ENCODE peak calls at places on chromosomes 13 and 19, in six cellular contexts. I is CD4-positive, alpha-beta memory T cell; V is suprapubic skin; Z is psoas muscle; Q is CD8-positive, alpha-beta T cell; K is astrocyte. G is an unnamed sample.

GRCh38 chr13:46491641-46492040 is 61.3 kb upstream of the LRCH1 start:
- DNase-seq in Q (no peak), V (no peak), K (no peak), Z (no peak), I (no peak), G (no peak)

GRCh38 chr13:98921786-98922185 is 56.1 kb downstream of the DOCK9 start:
- DNase-seq in Z (no peak), Q (no peak), I (no peak), V (no peak), K (no peak), G (no peak)

GRCh38 chr13:112683581-112683980 is 6.3 kb upstream of the ATP11A start:
- DNase-seq in V (no peak), I (no peak), Z (no peak), K (no peak), Q (no peak), G (no peak)

GRCh38 chr13:105719861-105720260 is 815.6 kb downstream of the EFNB2 start:
- DNase-seq in K (no peak), V (no peak), I (no peak), Q (no peak), Z (no peak), G (no peak)

GRCh38 chr19:961866-962620 is 22.1 kb upstream of the WDR18 start:
- DNase-seq in Q (no peak), Z (no peak), V (no peak), K (no peak), I (no peak), G (no peak)

GRCh38 chr13:38900188-38900587 is 90.4 kb downstream of the STOML3 start:
- DNase-seq in V (no peak), Q (no peak), I (no peak), Z (no peak), K (no peak), G (peak; percentile 53)

GRCh38 chr13:47396915-47397314 is 500.1 kb upstream of the HTR2A start:
- DNase-seq in V (no peak), Z (no peak), I (no peak), K (no peak), Q (no peak), G (no peak)

GRCh38 chr19:16559896-16560295 is 12.3 kb downstream of the SLC35E1 start:
- DNase-seq in Z (no peak), V (no peak), Q (no peak), K (peak; percentile 65), I (no peak), G (no peak)

GRCh38 chr13:96034662-96035061 is 18.5 kb downstream of the UGGT2 start:
- DNase-seq in Z (no peak), Q (no peak), I (no peak), V (no peak), K (no peak), G (no peak)

GRCh38 chr13:34413538-34414210 is 528.4 kb upstream of the NBEA start:
- DNase-seq in K (peak; percentile 33), Z (no peak), I (no peak), V (no peak), Q (no peak), G (no peak)

GRCh38 chr19:42831221-42832019 is 48.1 kb downstream of the PSG1 start:
- DNase-seq in V (no peak), Z (no peak), K (no peak), I (no peak), Q (no peak), G (no peak)

GRCh38 chr19:57241181-57241580 is 749 bp downstream of the ZNF805 start:
- DNase-seq in K (peak; percentile 36), Q (no peak), V (no peak), Z (no peak), I (no peak), G (no peak)

GRCh38 chr13:27792393-27793218 is at the start of gene GSX1:
- DNase-seq in Q (peak; percentile 7), K (peak; percentile 63), I (peak; percentile 52), Z (peak; percentile 72), V (no peak), G (peak; percentile 79)

GRCh38 chr19:35764432-35765315 is 6.7 kb downstream of the PROSER3 start:
- DNase-seq in Z (no peak), V (no peak), I (no peak), Q (no peak), K (no peak), G (no peak)

GRCh38 chr19:10718205-10719196 is 622 bp downstream of the DNM2 start:
- DNase-seq in Q (peak; percentile 43), K (peak; percentile 8), V (peak; percentile 75), I (no peak), Z (peak; percentile 77), G (no peak)

GRCh38 chr19:16051254-16052025 is 24.9 kb upstream of the TPM4 start:
- DNase-seq in V (no peak), K (no peak), Z (no peak), I (peak; percentile 65), Q (no peak), G (no peak)

GRCh38 chr19:58397533-58398037 is 2.1 kb downstream of the RNF225 start:
- DNase-seq in K (no peak), I (no peak), V (no peak), Z (no peak), Q (no peak), G (no peak)

GRCh38 chr19:35528218-35529038 is at the start of gene SBSN:
- DNase-seq in Q (no peak), I (no peak), Z (no peak), V (no peak), K (peak; percentile 29), G (no peak)

GRCh38 chr19:44777715-44778347 is at the start of gene CBLC:
- DNase-seq in I (no peak), K (no peak), Z (no peak), V (no peak), Q (no peak), G (no peak)

GRCh38 chr19:51927859-51928258 is 587 bp downstream of the ZNF613 start:
- DNase-seq in Q (no peak), I (no peak), Z (no peak), V (no peak), K (no peak), G (no peak)

GRCh38 chr13:50419896-50420295 is 404.7 kb downstream of the KCNRG start:
- DNase-seq in Q (no peak), I (no peak), K (no peak), Z (peak; percentile 56), V (no peak), G (no peak)

GRCh38 chr13:26111797-26112196 is 60.0 kb upstream of the SHISA2 start:
- DNase-seq in K (no peak), I (no peak), V (no peak), Q (no peak), Z (no peak), G (no peak)

GRCh38 chr19:30330266-30330665 is 41.9 kb upstream of the ZNF536 start:
- DNase-seq in K (no peak), Z (no peak), Q (no peak), V (peak; percentile 19), I (no peak), G (no peak)

GRCh38 chr19:29293292-29293691 is 80.3 kb upstream of the UQCRFS1 start:
- DNase-seq in Q (no peak), I (no peak), V (no peak), Z (no peak), K (no peak), G (no peak)

GRCh38 chr13:45314822-45315221 is 26.2 kb downstream of the TPT1 start:
- DNase-seq in I (no peak), Z (no peak), V (no peak), K (no peak), Q (no peak), G (no peak)

GRCh38 chr13:74573654-74574053 is 439.4 kb upstream of the KLF12 start:
- DNase-seq in Q (no peak), K (no peak), V (no peak), Z (no peak), I (no peak), G (no peak)

GRCh38 chr13:87403748-87404432 is 267.3 kb upstream of the SLITRK5 start:
- DNase-seq in Z (no peak), Q (no peak), K (no peak), V (no peak), I (no peak), G (no peak)

GRCh38 chr19:1133471-1133929 is 29.7 kb downstream of the GPX4 start:
- DNase-seq in Z (no peak), V (no peak), I (peak; percentile 90), K (no peak), Q (peak; percentile 51), G (peak; percentile 48)

GRCh38 chr19:1027020-1027952 is 878 bp downstream of the CNN2 start:
- DNase-seq in Q (no peak), V (no peak), Z (peak; percentile 56), I (peak; percentile 46), K (no peak), G (no peak)

GRCh38 chr19:27689734-27690241 is 1523.2 kb downstream of the UQCRFS1 start:
- DNase-seq in I (no peak), K (no peak), Z (no peak), Q (no peak), V (no peak), G (no peak)
- H3K9me3 ChIP-seq in I (no peaks in the 10 kb centered on the region), K (no peaks in the 10 kb centered on the region), Z (no peaks in the 10 kb centered on the region), Q (peaks cover 4% of the 10 kb centered on the region), V (peaks cover 14% of the 10 kb centered on the region), G (no peaks in the 10 kb centered on the region)

DNA sequence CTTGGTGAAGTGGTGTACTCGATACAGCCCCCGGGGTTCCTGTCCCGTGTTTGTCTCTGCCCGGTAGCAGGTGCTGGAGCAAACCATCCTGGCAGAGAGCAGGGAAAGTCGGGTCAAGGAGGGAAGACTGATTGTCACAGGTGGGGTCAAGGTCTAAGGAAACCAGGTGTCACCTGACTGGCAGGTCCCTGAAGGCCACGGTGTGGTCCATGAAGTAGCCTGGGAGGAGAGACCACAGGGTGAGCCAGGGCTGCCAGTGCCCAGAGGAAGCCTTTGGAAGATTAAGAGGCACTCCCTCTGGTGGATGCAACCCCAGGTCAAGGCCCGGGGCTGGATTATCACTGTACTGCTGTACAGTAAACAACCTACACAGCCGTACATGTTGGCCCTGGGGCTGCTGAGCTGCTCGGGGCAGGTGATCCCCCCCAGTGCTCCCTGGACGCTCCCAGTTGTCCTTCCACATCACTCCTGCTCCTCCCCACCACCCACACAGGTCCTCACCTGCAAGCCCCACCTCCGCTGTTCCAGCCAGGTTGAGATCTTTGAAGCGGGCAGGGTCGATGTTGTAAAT is 6.0 kb upstream of the CCER2 start:
- DNase-seq in K (no peak), V (no peak), Z (no peak), I (no peak), Q (no peak), G (no peak)
- H3K4me3 ChIP-seq in K (no peak overlapping the region), V (no peak overlapping the region), Z (no peak overlapping the region), I (no peak overlapping the region), Q (no peak overlapping the region), G (no peak overlapping the region)

GRCh38 chr19:18913466-18913865 is 5.7 kb downstream of the COPE start:
- DNase-seq in Q (no peak), I (no peak), K (no peak), Z (no peak), V (no peak), G (no peak)
- H3K36me3 ChIP-seq in Q (peaks cover 20% of the 10 kb centered on the region), I (peaks cover 27% of the 10 kb centered on the region), K (peaks cover 8% of the 10 kb centered on the region), Z (peaks cover 36% of the 10 kb centered on the region), V (peaks cover 61% of the 10 kb centered on the region), G (peaks cover 20% of the 10 kb centered on the region)

DNA sequence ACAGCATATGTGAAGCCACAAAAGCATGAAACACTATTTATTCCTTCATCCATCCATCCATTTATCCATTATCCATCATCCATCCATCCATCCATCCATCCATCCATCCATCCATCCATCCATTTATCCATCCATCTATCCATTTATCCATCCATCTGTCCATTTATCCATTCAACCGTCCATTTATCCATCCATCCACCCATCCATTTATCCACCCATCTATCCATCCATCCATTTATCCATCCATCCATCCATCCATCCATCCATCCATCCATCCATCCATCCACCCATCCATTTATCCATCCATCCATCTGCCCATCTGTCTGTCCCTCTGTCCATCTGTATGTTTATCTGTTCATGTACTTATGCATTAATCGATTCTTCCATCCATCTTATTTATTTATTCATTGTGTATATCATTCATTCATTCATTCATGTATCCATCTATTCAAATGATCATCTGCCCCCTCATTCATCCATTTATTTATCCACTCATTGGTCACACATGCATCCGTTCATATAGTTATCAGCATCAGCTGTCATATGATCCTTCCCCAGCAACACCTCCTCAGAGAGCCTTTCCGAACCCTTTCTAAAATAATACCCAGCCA is 7.0 kb upstream of the MYH14 start:
- DNase-seq in Q (no peak), V (no peak), K (no peak), Z (no peak), I (no peak), G (no peak)
- H3K9me3 ChIP-seq in Q (no peaks in the 10 kb centered on the region), V (no peaks in the 10 kb centered on the region), K (no peaks in the 10 kb centered on the region), Z (no peaks in the 10 kb centered on the region), I (no peaks in the 10 kb centered on the region), G (no peaks in the 10 kb centered on the region)

G was measured in HAP-1.